ENCODE peak calls at places on chromosomes 13 and 19, in seven cellular contexts. One of them, this sample, is unnamed. For H3K36me3, the result is how much of the 10 kb centered on the place peaks cover.

GRCh38 chr19:16001481-16002312 is 52.9 kb downstream of the OR10H4 start:
- DNase-seq in RWPE2: no peak
- DNase-seq in hepatocyte: no peak
- DNase-seq in thoracic aorta: no peak
- DNase-seq in endodermal cell: no peak
- DNase-seq in spleen: no peak
- DNase-seq in gastrocnemius medialis: no peak
- DNase-seq in this sample: peak

GRCh38 chr13:97659602-97660001 is 225.6 kb downstream of the RAP2A start:
- DNase-seq in RWPE2: no peak
- DNase-seq in thoracic aorta: no peak
- DNase-seq in gastrocnemius medialis: no peak
- DNase-seq in spleen: no peak
- DNase-seq in hepatocyte: peak
- DNase-seq in endodermal cell: no peak
- DNase-seq in this sample: peak

GRCh38 chr19:41691268-41691970 is 3.3 kb upstream of the CEACAM7 start:
- DNase-seq in endodermal cell: peak
- DNase-seq in thoracic aorta: no peak
- DNase-seq in RWPE2: no peak
- DNase-seq in spleen: no peak
- DNase-seq in gastrocnemius medialis: no peak
- DNase-seq in hepatocyte: no peak
- DNase-seq in this sample: peak

GRCh38 chr19:33299061-33299665 is 3.2 kb downstream of the CEBPA start:
- DNase-seq in gastrocnemius medialis: no peak
- DNase-seq in hepatocyte: no peak
- DNase-seq in endodermal cell: peak
- DNase-seq in thoracic aorta: no peak
- DNase-seq in spleen: no peak
- DNase-seq in RWPE2: peak
- DNase-seq in this sample: no peak

GRCh38 chr19:29598036-29598435 is 8.0 kb upstream of the POP4 start:
- DNase-seq in spleen: peak
- DNase-seq in hepatocyte: no peak
- DNase-seq in RWPE2: no peak
- DNase-seq in gastrocnemius medialis: no peak
- DNase-seq in endodermal cell: no peak
- DNase-seq in thoracic aorta: no peak
- DNase-seq in this sample: no peak

GRCh38 chr19:38734426-38735256 is 9.6 kb downstream of the CAPN12 start:
- DNase-seq in spleen: peak
- DNase-seq in hepatocyte: peak
- DNase-seq in endodermal cell: peak
- DNase-seq in RWPE2: peak
- DNase-seq in gastrocnemius medialis: no peak
- DNase-seq in thoracic aorta: no peak
- DNase-seq in this sample: no peak

GRCh38 chr13:85603735-85604134 is 195.5 kb downstream of the SLITRK6 start:
- DNase-seq in gastrocnemius medialis: no peak
- DNase-seq in RWPE2: no peak
- DNase-seq in hepatocyte: no peak
- DNase-seq in spleen: no peak
- DNase-seq in endodermal cell: no peak
- DNase-seq in thoracic aorta: no peak
- DNase-seq in this sample: no peak

GRCh38 chr13:21637296-21637695 is 33.3 kb upstream of the MICU2 start:
- DNase-seq in endodermal cell: no peak
- DNase-seq in hepatocyte: peak
- DNase-seq in spleen: peak
- DNase-seq in thoracic aorta: no peak
- DNase-seq in RWPE2: peak
- DNase-seq in gastrocnemius medialis: no peak
- DNase-seq in this sample: no peak

DNA sequence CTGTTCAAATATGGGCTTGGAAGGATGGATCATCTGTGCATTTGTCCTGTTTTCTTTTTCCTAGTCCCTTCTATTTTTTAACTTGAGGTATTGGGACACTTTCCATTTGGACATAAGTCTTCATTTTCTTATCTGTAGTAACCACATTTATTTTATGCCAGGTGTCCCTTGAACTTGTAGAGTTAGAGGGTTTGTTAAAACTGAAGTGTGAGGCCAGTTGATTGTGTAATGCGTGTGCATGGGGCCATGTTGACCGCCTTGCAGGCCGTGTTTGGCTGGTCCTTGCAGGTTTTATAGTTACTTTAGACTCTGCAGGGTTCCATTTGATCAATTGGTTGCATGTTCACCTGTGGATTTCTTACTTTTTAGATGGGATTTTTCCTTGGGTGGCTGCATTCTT is 21.0 kb downstream of the SAE1 start:
- DNase-seq in endodermal cell: no peak
- DNase-seq in thoracic aorta: no peak
- DNase-seq in hepatocyte: no peak
- DNase-seq in gastrocnemius medialis: no peak
- DNase-seq in spleen: no peak
- DNase-seq in RWPE2: no peak
- DNase-seq in this sample: no peak
- H3K36me3 ChIP-seq in endodermal cell: half or more
- H3K36me3 ChIP-seq in thoracic aorta: under half
- H3K36me3 ChIP-seq in hepatocyte: under half
- H3K36me3 ChIP-seq in gastrocnemius medialis: under half
- H3K36me3 ChIP-seq in spleen: under half
- H3K36me3 ChIP-seq in RWPE2: half or more
- H3K36me3 ChIP-seq in this sample: half or more

DNA sequence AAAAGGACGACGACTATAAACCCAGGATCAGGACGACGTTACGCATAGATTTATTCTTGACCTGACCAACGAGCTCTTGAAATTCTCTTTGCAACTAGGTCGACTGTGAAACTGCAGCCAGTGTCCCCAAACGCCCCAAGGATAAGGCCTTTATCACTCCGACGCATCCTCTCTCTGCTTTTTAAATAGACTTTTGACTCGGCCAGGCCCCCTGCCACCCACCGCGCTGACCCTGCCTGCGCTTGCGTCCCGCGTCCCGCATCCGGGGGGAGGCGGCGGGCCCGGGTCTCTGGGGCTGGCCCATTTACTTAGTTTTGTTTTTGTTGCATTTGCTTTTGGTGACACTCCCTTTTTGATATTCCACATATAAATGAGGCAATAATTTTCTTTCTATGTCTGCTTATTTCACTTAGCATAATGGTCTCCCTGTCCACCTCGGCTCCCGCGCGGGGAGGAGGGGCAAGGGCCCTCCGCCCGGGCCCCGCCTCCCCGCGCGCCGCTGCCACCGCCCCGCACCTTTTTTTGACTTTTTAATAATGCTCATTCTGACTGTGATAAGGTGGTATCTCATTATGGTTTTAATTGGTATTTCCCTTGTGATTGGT is 17.5 kb downstream of the RB1 start:
- DNase-seq in thoracic aorta: no peak
- DNase-seq in RWPE2: no peak
- DNase-seq in hepatocyte: no peak
- DNase-seq in spleen: peak
- DNase-seq in gastrocnemius medialis: no peak
- DNase-seq in endodermal cell: no peak
- DNase-seq in this sample: no peak
- H3K36me3 ChIP-seq in thoracic aorta: under half
- H3K36me3 ChIP-seq in RWPE2: under half
- H3K36me3 ChIP-seq in hepatocyte: under half
- H3K36me3 ChIP-seq in spleen: under half
- H3K36me3 ChIP-seq in gastrocnemius medialis: under half
- H3K36me3 ChIP-seq in endodermal cell: under half
- H3K36me3 ChIP-seq in this sample: under half

GRCh38 chr19:47681936-47682335 is 31.3 kb upstream of the EHD2 start:
- DNase-seq in thoracic aorta: no peak
- DNase-seq in RWPE2: no peak
- DNase-seq in endodermal cell: no peak
- DNase-seq in hepatocyte: no peak
- DNase-seq in gastrocnemius medialis: no peak
- DNase-seq in spleen: no peak
- DNase-seq in this sample: no peak
- H3K36me3 ChIP-seq in thoracic aorta: under half
- H3K36me3 ChIP-seq in RWPE2: under half
- H3K36me3 ChIP-seq in endodermal cell: under half
- H3K36me3 ChIP-seq in hepatocyte: under half
- H3K36me3 ChIP-seq in gastrocnemius medialis: under half
- H3K36me3 ChIP-seq in spleen: half or more
- H3K36me3 ChIP-seq in this sample: under half

GRCh38 chr19:52120286-52120685 is 19.5 kb downstream of the ZNF616 start:
- DNase-seq in thoracic aorta: no peak
- DNase-seq in hepatocyte: no peak
- DNase-seq in gastrocnemius medialis: no peak
- DNase-seq in endodermal cell: no peak
- DNase-seq in spleen: no peak
- DNase-seq in RWPE2: no peak
- DNase-seq in this sample: no peak
- H3K36me3 ChIP-seq in thoracic aorta: half or more
- H3K36me3 ChIP-seq in hepatocyte: under half
- H3K36me3 ChIP-seq in gastrocnemius medialis: under half
- H3K36me3 ChIP-seq in endodermal cell: half or more
- H3K36me3 ChIP-seq in spleen: half or more
- H3K36me3 ChIP-seq in RWPE2: half or more
- H3K36me3 ChIP-seq in this sample: half or more

GRCh38 chr13:107937841-107938240 is 277.5 kb downstream of the LIG4 start:
- DNase-seq in spleen: no peak
- DNase-seq in thoracic aorta: no peak
- DNase-seq in gastrocnemius medialis: no peak
- DNase-seq in RWPE2: no peak
- DNase-seq in endodermal cell: no peak
- DNase-seq in hepatocyte: no peak
- DNase-seq in this sample: peak

GRCh38 chr13:107942030-107942617 is 273.2 kb downstream of the LIG4 start:
- DNase-seq in gastrocnemius medialis: no peak
- DNase-seq in thoracic aorta: no peak
- DNase-seq in endodermal cell: no peak
- DNase-seq in RWPE2: no peak
- DNase-seq in spleen: no peak
- DNase-seq in hepatocyte: peak
- DNase-seq in this sample: no peak

DNA sequence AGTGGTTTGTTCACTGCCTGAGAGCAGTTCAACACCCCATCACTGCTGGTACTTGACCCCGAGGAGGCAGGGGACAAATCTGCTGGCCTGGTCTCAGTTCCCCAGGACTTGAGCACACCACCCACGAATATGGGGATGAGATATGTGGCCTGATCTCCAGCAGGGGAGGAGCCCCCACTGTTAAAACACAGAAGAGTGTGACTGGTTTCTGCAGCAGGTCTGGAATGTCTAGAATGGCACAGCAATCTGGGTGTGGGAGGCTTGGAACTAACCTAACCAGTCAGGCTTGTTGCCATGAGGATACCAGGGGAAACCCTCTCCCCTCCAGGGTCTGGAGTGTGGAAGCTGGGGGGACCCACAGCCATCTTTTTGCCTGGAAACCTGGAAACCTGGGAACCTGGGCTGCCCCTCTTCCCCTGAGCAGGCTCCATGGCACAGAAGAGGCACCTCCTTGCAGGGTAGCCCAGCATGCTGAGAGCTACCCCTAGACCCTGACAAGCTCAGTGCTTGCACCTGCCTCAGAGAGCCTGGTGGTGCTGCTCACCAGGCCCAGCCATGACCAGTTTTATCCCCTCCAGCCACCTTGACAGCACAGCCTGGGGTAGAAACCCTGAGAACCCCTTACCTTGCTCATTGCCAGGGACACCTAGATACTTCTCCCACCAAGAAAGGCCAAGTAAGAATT is 273.8 kb downstream of the LIG4 start:
- DNase-seq in hepatocyte: no peak
- DNase-seq in thoracic aorta: no peak
- DNase-seq in endodermal cell: no peak
- DNase-seq in spleen: no peak
- DNase-seq in gastrocnemius medialis: no peak
- DNase-seq in RWPE2: no peak
- DNase-seq in this sample: no peak
- H3K36me3 ChIP-seq in hepatocyte: under half
- H3K36me3 ChIP-seq in thoracic aorta: under half
- H3K36me3 ChIP-seq in endodermal cell: under half
- H3K36me3 ChIP-seq in spleen: under half
- H3K36me3 ChIP-seq in gastrocnemius medialis: under half
- H3K36me3 ChIP-seq in RWPE2: under half
- H3K36me3 ChIP-seq in this sample: under half

DNA sequence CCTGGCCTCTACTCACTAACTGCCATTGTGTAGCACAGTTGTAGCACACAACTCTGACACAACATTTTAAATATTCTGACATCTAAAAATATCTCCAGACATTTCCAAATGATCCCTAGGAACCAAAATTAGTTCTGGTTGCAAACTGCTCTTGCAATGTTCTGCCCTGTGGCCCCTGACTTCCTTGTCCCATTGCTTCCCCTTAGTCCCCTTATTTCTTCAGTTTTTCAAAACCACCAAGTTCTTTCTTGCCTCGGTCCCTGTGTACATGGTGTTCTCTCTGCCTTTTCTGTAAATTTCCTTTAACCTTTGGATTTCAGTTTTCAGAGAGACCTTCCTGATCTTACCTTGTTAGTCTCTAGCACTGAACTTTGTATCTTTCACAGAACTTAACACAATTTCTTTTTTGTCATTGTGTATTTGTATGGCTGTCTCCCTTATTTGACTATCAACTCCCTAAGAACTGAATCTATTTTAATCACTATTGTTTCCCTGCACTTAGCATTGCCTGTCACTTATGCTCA is 87.6 kb upstream of the MLNR start:
- DNase-seq in gastrocnemius medialis: no peak
- DNase-seq in thoracic aorta: no peak
- DNase-seq in endodermal cell: no peak
- DNase-seq in hepatocyte: no peak
- DNase-seq in RWPE2: no peak
- DNase-seq in spleen: no peak
- DNase-seq in this sample: no peak
- H3K36me3 ChIP-seq in gastrocnemius medialis: under half
- H3K36me3 ChIP-seq in thoracic aorta: under half
- H3K36me3 ChIP-seq in endodermal cell: half or more
- H3K36me3 ChIP-seq in hepatocyte: under half
- H3K36me3 ChIP-seq in RWPE2: half or more
- H3K36me3 ChIP-seq in spleen: under half
- H3K36me3 ChIP-seq in this sample: half or more